ENCODE peak calls at places on chromosomes 11 and 22, in five cellular contexts. V, T, Z, M and S are unnamed samples.

GRCh38 chr11:33701831-33702230 is 1.2 kb upstream of the C11orf91 start:
- DNase-seq in T (no peak), V (peak), Z (no peak), M (no peak), S (no peak)

GRCh38 chr11:111776398-111777093 is 10.4 kb upstream of the PPP2R1B start:
- DNase-seq in M (no peak), V (no peak), Z (no peak), T (no peak), S (no peak)

GRCh38 chr11:2259897-2260451 is 10.4 kb downstream of the ASCL2 start:
- DNase-seq in Z (peak), V (no peak), M (no peak), T (no peak), S (no peak)

GRCh38 chr11:12502950-12503579 is 125.7 kb downstream of the PARVA start:
- DNase-seq in M (no peak), T (no peak), Z (peak), V (peak), S (no peak)

GRCh38 chr11:67644042-67644441 is 4.5 kb upstream of the TBX10 start:
- DNase-seq in M (no peak), Z (no peak), V (no peak), T (no peak), S (no peak)

GRCh38 chr11:12077535-12078280 is 32.7 kb upstream of the MICAL2 start:
- DNase-seq in Z (no peak), V (peak), M (peak), T (no peak), S (no peak)

GRCh38 chr22:39243443-39244072 is 1.2 kb downstream of the PDGFB start:
- DNase-seq in M (peak), Z (no peak), T (no peak), V (no peak), S (no peak)

GRCh38 chr22:39825661-39826102 is 67.9 kb downstream of the ENTHD1 start:
- DNase-seq in V (no peak), T (no peak), Z (no peak), M (no peak), S (no peak)

GRCh38 chr22:19431641-19432091 is at the start of gene HIRA:
- DNase-seq in M (peak), V (peak), T (peak), Z (peak), S (peak)

GRCh38 chr22:31734512-31734911 is 15.4 kb downstream of the PRR14L start:
- DNase-seq in V (peak), Z (no peak), T (no peak), M (no peak), S (no peak)

GRCh38 chr11:85626496-85626895 is 648 bp downstream of the DLG2 start:
- DNase-seq in M (peak), T (no peak), V (no peak), Z (no peak), S (no peak)

GRCh38 chr11:64524534-64525042 is 66.4 kb upstream of the SLC22A12 start:
- DNase-seq in M (no peak), Z (no peak), T (no peak), V (no peak), S (no peak)

GRCh38 chr11:65736810-65737209 is 16.2 kb upstream of the RNASEH2C start:
- DNase-seq in Z (no peak), V (no peak), T (no peak), M (no peak), S (no peak)

GRCh38 chr11:31689559-31689958 is 121.6 kb downstream of the PAX6 start:
- DNase-seq in Z (no peak), V (no peak), T (no peak), M (no peak), S (no peak)

GRCh38 chr11:3609416-3610265 is 32.2 kb downstream of the ART5 start:
- DNase-seq in T (no peak), M (no peak), Z (no peak), V (peak), S (no peak)

GRCh38 chr22:39184586-39185577 is 32.4 kb upstream of the CBX7 start:
- DNase-seq in T (no peak), Z (no peak), M (no peak), V (peak), S (peak)

GRCh38 chr22:36486619-36487384 is 5.4 kb upstream of the TXN2 start:
- DNase-seq in Z (no peak), V (peak), T (no peak), M (no peak), S (no peak)

GRCh38 chr22:37559901-37560681 is at the start of gene CDC42EP1:
- DNase-seq in M (peak), Z (peak), V (peak), T (no peak), S (no peak)

GRCh38 chr11:94876645-94877445 is 96.5 kb downstream of the CWC15 start:
- DNase-seq in M (no peak), V (peak), Z (peak), T (peak), S (no peak)

GRCh38 chr22:29697853-29698598 is 21.8 kb upstream of the CABP7 start:
- DNase-seq in T (no peak), V (no peak), Z (no peak), M (no peak), S (no peak)

GRCh38 chr22:37654556-37655251 is 3.8 kb upstream of the PDXP start:
- DNase-seq in M (no peak), T (no peak), V (no peak), Z (no peak), S (no peak)

GRCh38 chr22:20551805-20552449 is 44.5 kb downstream of the MED15 start:
- DNase-seq in Z (no peak), V (no peak), M (no peak), T (no peak), S (peak)

GRCh38 chr11:129192150-129192549 is at the start of gene ARHGAP32:
- DNase-seq in Z (no peak), M (no peak), V (no peak), T (no peak), S (no peak)

GRCh38 chr11:132464939-132465338 is 1067.4 kb downstream of the OPCML start:
- DNase-seq in T (no peak), V (no peak), M (no peak), Z (no peak), S (no peak)
- TF ChIP-seq CTCF in T (no peak), V (no peak), M (no peak), Z (peak), S (peak)

GRCh38 chr11:107683807-107684206 is 28.0 kb downstream of the SLN start:
- DNase-seq in T (no peak), V (no peak), M (no peak), Z (no peak), S (no peak)
- TF ChIP-seq CTCF in T (peak), V (peak), M (no peak), Z (peak), S (peak)

GRCh38 chr11:119094816-119095065 is 6.9 kb downstream of the DPAGT1 start:
- DNase-seq in T (peak), Z (peak), M (peak), V (peak), S (no peak)

GRCh38 chr11:119093666-119093950 is 8.0 kb downstream of the DPAGT1 start:
- DNase-seq in V (no peak), T (no peak), Z (no peak), M (no peak), S (no peak)

GRCh38 chr11:119092880-119093665 is 8.4 kb downstream of the HMBS start:
- DNase-seq in Z (no peak), M (no peak), T (no peak), V (peak), S (no peak)

GRCh38 chr11:119093951-119094815 is 7.5 kb downstream of the DPAGT1 start:
- DNase-seq in T (no peak), V (peak), M (no peak), Z (no peak), S (no peak)

DNA sequence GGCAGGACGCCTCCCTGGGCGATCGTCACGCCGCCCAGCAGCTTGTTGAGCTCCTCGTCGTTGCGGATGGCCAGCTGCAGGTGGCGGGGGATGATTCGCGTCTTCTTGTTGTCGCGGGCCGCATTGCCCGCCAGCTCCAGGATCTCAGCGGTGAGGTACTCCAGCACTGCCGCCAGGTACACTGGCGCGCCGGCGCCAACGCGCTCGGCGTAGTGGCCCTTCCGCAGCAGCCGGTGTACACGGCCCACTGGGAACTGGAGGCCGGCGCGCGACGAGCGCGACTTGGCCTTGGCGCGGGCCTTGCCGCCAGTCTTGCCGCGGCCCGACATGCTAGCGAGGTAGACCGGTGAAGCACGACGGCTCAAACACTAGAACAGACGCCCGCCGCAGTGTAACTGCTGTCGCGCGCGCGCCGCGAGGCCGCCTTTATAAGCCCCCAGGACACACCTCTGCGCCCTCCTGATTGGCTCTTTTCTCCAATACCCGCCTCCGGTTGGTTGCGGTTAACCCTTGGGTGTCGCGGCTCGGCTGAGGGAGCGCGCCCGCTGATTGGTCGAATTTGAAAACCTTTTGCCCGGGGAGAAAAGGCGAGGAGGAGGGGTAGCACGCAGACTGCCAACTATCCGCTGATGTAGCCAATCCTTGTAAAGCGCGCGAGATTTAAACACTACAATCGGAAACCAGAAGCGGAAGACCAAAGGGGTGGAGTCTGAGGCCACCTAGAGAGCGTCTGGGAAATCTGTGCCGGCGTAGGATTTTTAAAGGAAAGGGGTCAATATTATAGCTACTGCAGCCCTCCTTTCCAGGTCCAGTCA is 6.4 kb downstream of the DPAGT1 start:
- DNase-seq in M (peak), Z (peak), V (peak), T (peak), S (peak)
- TF ChIP-seq CTCF in M (peak), Z (peak), V (peak), T (peak), S (peak)

DNA sequence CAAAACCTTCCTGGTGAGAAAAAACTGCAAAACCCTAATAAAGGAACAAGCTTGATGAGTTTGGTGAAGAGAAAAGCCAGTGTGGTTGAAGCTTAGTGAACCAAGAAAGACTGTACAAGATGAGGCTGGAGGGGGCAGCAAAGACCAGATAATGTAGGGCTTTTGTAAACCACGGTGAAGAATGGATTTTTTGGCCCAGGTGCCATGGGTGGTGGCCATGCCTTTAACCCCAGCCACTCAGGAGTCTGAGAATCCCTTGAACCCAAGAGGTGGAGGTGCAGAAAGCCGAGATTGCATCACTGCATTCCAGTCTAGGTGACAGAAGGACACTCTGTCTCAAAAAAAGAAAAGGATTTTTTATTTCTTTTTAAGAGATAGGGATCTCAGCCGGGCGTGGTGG is 5.0 kb upstream of the ZDHHC5 start:
- DNase-seq in Z (no peak), T (no peak), M (no peak), V (no peak), S (no peak)
- TF ChIP-seq CTCF in Z (no peak), T (no peak), M (no peak), V (no peak), S (peak)

GRCh38 chr11:18145025-18145424 is 12.7 kb downstream of the MRGPRX3 start:
- DNase-seq in T (no peak), M (no peak), V (peak), Z (no peak), S (no peak)
- TF ChIP-seq CTCF in T (no peak), M (peak), V (peak), Z (peak), S (peak)

GRCh38 chr11:126747315-126747714 is 253.3 kb downstream of the KIRREL3 start:
- DNase-seq in M (no peak), T (no peak), Z (no peak), V (no peak), S (no peak)
- TF ChIP-seq CTCF in M (no peak), T (no peak), Z (no peak), V (no peak), S (no peak)

GRCh38 chr11:45876401-45876800 is 9.1 kb upstream of the MAPK8IP1 start:
- DNase-seq in V (no peak), M (no peak), Z (no peak), T (no peak), S (peak)

GRCh38 chr11:45869551-45869950 is 15.9 kb upstream of the MAPK8IP1 start:
- DNase-seq in Z (no peak), V (no peak), T (no peak), M (no peak), S (peak)

GRCh38 chr11:45870706-45871105 is 14.7 kb upstream of the MAPK8IP1 start:
- DNase-seq in M (no peak), Z (no peak), T (no peak), V (no peak), S (peak)

GRCh38 chr11:45871638-45872037 is 13.8 kb upstream of the MAPK8IP1 start:
- DNase-seq in Z (no peak), T (no peak), M (no peak), V (no peak), S (peak)

GRCh38 chr11:45872513-45873356 is 12.7 kb upstream of the MAPK8IP1 start:
- DNase-seq in V (peak), M (no peak), T (no peak), Z (no peak), S (peak)
- TF ChIP-seq CTCF in V (peak), M (peak), T (peak), Z (peak), S (peak)

DNA sequence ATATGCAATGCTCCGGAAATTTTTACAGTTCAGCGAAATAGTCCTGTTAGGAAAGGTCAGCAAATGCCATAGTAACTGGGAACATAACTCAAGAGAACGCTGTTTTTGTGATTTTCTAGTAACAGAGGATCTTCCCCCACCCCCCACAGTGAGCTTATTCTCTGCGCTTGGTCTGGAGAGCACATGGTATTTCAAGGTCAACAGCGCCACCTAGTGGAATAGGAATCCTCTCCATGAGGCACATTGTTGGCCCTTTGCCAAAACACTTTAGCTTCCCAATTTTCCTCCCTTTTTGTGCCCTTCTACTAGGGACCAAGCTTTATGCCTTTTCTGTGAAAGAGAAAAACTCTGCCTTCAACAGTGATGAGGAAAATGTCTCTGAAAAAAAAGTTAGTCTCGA is 13.2 kb upstream of the OR4C12 start:
- DNase-seq in V (peak), Z (no peak), M (peak), T (no peak), S (no peak)
- TF ChIP-seq CTCF in V (peak), Z (peak), M (peak), T (peak), S (peak)

DNA sequence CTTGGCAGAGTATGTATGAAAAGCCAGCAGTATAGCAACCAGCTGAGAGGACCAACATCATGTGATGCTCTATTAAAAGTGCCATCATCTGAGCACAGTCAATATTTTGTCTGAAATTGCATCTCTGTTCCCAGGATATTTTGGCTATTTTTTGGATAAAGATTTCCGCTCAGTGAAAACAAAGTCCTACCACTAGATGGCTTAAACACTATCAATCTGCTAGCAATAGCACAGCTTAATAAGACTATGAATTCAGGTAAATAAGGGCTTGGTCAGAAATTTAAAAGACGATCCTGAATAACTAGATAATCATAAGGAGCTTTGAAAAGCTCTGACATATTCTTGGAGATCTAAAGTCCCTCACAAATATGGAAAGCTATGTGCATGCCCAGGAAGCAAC is 74.4 kb downstream of the MS4A13 start:
- DNase-seq in Z (no peak), V (no peak), T (no peak), M (no peak), S (no peak)
- TF ChIP-seq CTCF in Z (peak), V (no peak), T (no peak), M (peak), S (peak)

DNA sequence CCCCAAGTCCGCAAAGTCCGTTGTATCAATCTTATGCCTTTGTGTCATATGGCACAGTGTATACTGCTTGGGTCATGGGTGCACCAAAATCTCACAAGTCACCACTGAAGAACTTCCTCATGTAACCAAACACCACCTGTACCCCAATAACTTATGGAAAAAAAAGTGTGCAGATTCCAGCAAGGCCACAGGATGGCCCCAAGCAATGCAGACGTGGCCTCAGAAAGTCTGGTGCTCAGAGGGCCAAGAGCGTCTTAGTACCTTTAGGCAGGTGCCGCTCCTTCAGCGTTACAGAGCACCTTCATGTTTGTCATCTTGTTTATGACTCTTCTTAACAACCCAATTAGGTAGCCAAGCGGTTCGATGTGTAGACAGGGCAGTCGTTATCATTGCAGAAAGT is 65.3 kb downstream of the PRDM11 start:
- DNase-seq in M (no peak), T (no peak), V (no peak), Z (no peak), S (no peak)
- TF ChIP-seq CTCF in M (no peak), T (no peak), V (no peak), Z (no peak), S (peak)